ENCODE peak calls at places on chromosome 2, in four cellular contexts. T is IMR-90, Q is left lung, H is H1. G is an unnamed sample.

GRCh38 chr2:60352491-60353405 is 200.7 kb downstream of the BCL11A start:
- DNase-seq in H (peak), T (no peak), Q (no peak), G (peak)

GRCh38 chr2:15074319-15074718 is 441.8 kb downstream of the LRATD1 start:
- DNase-seq in Q (no peak), H (no peak), T (no peak), G (no peak)

GRCh38 chr2:37507069-37507410 is 162.6 kb downstream of the QPCT start:
- DNase-seq in H (no peak), T (no peak), Q (no peak), G (no peak)

GRCh38 chr2:182680838-182681237 is 35.2 kb upstream of the DNAJC10 start:
- DNase-seq in T (no peak), H (no peak), Q (no peak), G (no peak)

GRCh38 chr2:33077841-33078240 is 131.1 kb downstream of the LTBP1 start:
- DNase-seq in H (no peak), Q (no peak), T (no peak), G (peak)

GRCh38 chr2:232387451-232388171 is 9.1 kb downstream of the ALPP start:
- DNase-seq in Q (no peak), T (no peak), H (peak), G (no peak)

GRCh38 chr2:181999911-182000310 is 14.3 kb downstream of the PPP1R1C start:
- DNase-seq in Q (no peak), T (no peak), H (no peak), G (no peak)

GRCh38 chr2:215394102-215394805 is 41.6 kb downstream of the FN1 start:
- DNase-seq in H (no peak), T (no peak), Q (no peak), G (no peak)

GRCh38 chr2:148814143-148814852 is 60.7 kb upstream of the KIF5C start:
- DNase-seq in Q (no peak), T (peak), H (peak), G (no peak)

GRCh38 chr2:62923242-62923641 is 127.4 kb upstream of the OTX1 start:
- DNase-seq in Q (no peak), H (no peak), T (no peak), G (no peak)

GRCh38 chr2:205364261-205364660 is 318.0 kb upstream of the NRP2 start:
- DNase-seq in Q (no peak), H (no peak), T (no peak), G (no peak)

GRCh38 chr2:1846046-1847015 is 102.0 kb upstream of the PXDN start:
- DNase-seq in T (no peak), Q (no peak), H (no peak), G (no peak)

GRCh38 chr2:84435331-84436081 is 23.6 kb downstream of the SUCLG1 start:
- DNase-seq in T (peak), H (no peak), Q (no peak), G (no peak)

GRCh38 chr2:234288974-234289455 is 207.9 kb downstream of the ARL4C start:
- DNase-seq in Q (peak), T (peak), H (peak), G (peak)

GRCh38 chr2:3291750-3292149 is 85.9 kb downstream of the EIPR1 start:
- DNase-seq in T (no peak), Q (no peak), H (no peak), G (no peak)

GRCh38 chr2:148959745-148960144 is 78.8 kb upstream of the LYPD6B start:
- DNase-seq in H (no peak), Q (no peak), T (no peak), G (no peak)

GRCh38 chr2:96506907-96507240 is 1.7 kb upstream of the NEURL3 start:
- DNase-seq in T (no peak), Q (no peak), H (no peak), G (no peak)

GRCh38 chr2:216553841-216554240 is 55.2 kb downstream of the RPL37A start:
- DNase-seq in Q (no peak), H (no peak), T (no peak), G (no peak)

GRCh38 chr2:29698216-29698615 is 223.2 kb downstream of the ALK start:
- DNase-seq in T (no peak), H (no peak), Q (no peak), G (peak)

GRCh38 chr2:31267437-31268120 is 33.6 kb downstream of the EHD3 start:
- DNase-seq in T (no peak), Q (no peak), H (no peak), G (no peak)

GRCh38 chr2:112031916-112032582 is 23.0 kb upstream of the TMEM87B start:
- DNase-seq in Q (no peak), T (no peak), H (no peak), G (peak)

GRCh38 chr2:191941376-191941775 is 94.5 kb upstream of the CAVIN2 start:
- DNase-seq in H (no peak), T (no peak), Q (no peak), G (no peak)

GRCh38 chr2:16321872-16322271 is 343.8 kb downstream of the CYRIA start:
- DNase-seq in H (no peak), T (no peak), Q (no peak), G (no peak)

GRCh38 chr2:38494394-38494793 is 108.3 kb downstream of the HNRNPLL start:
- DNase-seq in Q (no peak), H (no peak), T (no peak), G (no peak)

GRCh38 chr2:209687261-209687660 is 84.4 kb upstream of the UNC80 start:
- DNase-seq in Q (no peak), T (no peak), H (no peak), G (no peak)

DNA sequence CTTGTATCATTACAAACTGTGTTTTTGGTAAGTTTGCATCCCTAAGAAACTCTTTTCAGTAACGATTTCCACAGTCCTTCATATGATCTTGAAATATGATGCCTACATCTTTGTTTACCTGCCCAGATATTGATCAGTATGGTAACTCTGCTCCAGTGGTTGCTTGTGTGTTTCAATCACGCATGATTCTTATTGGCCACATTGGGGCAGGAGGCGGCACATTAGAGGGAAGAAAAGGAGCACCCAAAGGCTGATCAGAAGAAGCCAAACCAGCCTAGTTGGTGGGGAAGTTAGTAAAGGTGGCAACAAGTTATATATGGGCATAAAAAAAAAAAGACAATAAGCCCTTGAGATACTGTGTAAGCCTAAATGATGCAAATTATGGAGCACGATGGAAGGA is 158.9 kb downstream of the RHBDD1 start:
- DNase-seq in Q (no peak), H (no peak), T (no peak), G (no peak)
- TF ChIP-seq CTCF in Q (no peak), H (no peak), T (no peak), G (no peak)

GRCh38 chr2:121884515-121884915 is 129.1 kb downstream of the TSN start:
- DNase-seq in Q (no peak), H (no peak), T (peak), G (no peak)

GRCh38 chr2:121881038-121881437 is 125.6 kb downstream of the TSN start:
- DNase-seq in T (no peak), Q (no peak), H (no peak), G (no peak)

GRCh38 chr2:121881950-121882349 is 126.5 kb downstream of the TSN start:
- DNase-seq in H (no peak), Q (no peak), T (no peak), G (no peak)

GRCh38 chr2:121877366-121877765 is 121.9 kb downstream of the TSN start:
- DNase-seq in T (no peak), Q (no peak), H (no peak), G (no peak)

DNA sequence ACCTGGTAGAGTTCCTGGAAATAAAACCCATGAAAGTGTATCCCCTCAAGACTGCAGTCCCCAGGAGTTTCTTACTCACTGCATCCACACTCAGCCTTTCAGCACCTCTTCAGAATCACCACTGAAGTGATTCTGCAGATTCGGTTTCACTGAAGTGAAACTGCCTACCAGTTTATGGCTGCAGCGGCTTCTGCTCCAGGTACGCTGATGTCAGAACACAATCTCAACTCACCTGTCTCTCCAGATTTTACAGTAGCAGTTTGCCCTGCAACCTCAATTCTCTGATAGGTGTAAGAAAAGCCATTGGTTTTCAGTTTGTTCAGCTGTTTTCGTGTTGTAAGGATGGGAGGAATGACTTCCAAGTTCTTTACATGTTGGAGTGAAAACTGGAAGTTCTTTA is 124.8 kb downstream of the TSN start:
- DNase-seq in T (no peak), H (no peak), Q (no peak), G (no peak)
- TF ChIP-seq CTCF in T (no peak), H (no peak), Q (no peak), G (no peak)

GRCh38 chr2:21363364-21363763 is 239.6 kb downstream of the TDRD15 start:
- DNase-seq in H (no peak), Q (no peak), T (no peak), G (no peak)
- TF ChIP-seq CTCF in H (no peak), Q (no peak), T (no peak), G (no peak)

GRCh38 chr2:127161176-127162136 is 54.5 kb upstream of the BIN1 start:
- DNase-seq in H (no peak), T (no peak), Q (no peak), G (peak)
- TF ChIP-seq CTCF in H (no peak), T (no peak), Q (no peak), G (no peak)

GRCh38 chr2:208265807-208266640 is at the start of gene PIKFYVE:
- DNase-seq in Q (peak), T (peak), H (peak), G (peak)
- TF ChIP-seq CTCF in Q (no peak), T (no peak), H (no peak), G (no peak)

GRCh38 chr2:106561803-106562202 is 74.6 kb downstream of the CD8B2 start:
- DNase-seq in T (no peak), Q (no peak), H (no peak), G (no peak)

GRCh38 chr2:106561356-106561755 is 74.2 kb downstream of the CD8B2 start:
- DNase-seq in H (no peak), Q (no peak), T (no peak), G (no peak)

GRCh38 chr2:106560773-106561172 is 73.6 kb downstream of the CD8B2 start:
- DNase-seq in T (no peak), Q (no peak), H (no peak), G (no peak)

GRCh38 chr2:106562232-106562631 is 75.1 kb downstream of the CD8B2 start:
- DNase-seq in H (no peak), T (no peak), Q (no peak), G (no peak)

GRCh38 chr2:106562826-106563594 is 75.8 kb downstream of the CD8B2 start:
- DNase-seq in H (no peak), T (no peak), Q (no peak), G (peak)
- TF ChIP-seq CTCF in H (peak), T (peak), Q (no peak), G (no peak)

DNA sequence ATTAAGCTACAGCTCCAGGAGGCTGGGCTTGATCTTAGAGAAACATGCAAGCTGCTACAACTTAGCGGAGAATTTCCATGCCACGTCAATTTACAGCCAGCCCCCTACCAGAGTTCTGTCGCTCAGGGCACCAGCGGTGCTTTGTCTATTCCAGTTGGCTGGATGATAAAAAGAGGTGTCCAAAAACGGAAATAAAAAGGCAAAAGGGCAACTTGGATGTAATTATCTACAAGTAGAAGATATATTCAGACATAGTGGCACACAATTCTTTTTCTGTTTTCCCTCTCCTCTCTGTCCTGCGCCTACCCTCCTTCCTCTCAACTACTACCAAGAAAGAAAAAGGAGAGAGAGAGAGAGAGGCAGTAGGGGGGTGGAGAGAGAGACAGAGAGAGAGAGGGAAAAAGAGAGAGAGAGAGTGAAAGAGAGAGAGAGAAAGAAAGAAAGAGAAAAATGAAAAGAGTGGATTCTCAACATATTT is 363 bp upstream of the RFTN2 start:
- DNase-seq in T (peak), H (no peak), Q (no peak), G (no peak)
- TF ChIP-seq CTCF in T (no peak), H (no peak), Q (no peak), G (no peak)

DNA sequence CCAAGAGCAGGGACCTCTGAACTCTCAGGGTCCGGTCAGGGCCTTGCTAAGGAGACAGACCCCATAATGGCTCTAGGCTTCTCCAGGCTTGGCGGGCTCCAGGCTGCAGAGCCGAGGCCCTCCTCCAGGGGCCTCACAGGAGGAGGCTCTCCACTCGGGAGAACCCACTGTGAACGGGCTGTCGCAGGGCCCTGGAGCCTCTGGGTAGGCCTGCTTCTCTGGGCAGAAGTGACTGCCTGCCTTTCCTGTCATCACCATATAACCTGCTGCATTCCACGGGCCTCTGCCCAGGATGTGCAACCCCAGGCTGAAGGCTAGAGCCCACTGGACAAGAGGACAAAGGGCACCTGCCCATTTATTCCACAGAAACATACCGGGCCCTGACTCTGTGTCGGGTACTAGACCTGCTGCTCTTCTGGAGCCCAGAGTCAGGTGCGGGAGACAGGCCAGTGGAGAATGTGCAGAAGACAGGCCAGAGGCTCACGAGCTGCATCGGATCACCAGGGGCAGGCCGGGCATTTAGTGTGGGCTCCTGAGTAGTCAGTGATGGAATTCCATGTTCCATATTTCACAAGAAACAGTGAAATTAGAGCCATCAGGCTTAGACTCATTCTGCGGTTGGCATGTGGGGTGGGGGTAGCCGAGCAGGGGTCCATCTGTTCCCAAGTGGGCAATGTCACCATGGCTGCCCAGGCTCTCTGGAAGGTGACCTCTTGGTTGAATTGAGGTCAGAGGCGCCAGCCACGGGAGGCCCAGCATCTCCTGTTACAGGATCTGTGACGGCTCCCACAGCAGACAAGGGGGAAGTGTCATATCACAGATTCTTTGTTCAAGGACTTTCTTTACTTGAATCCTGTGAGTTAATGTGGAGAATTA is 220.8 kb downstream of the SH3RF3 start:
- DNase-seq in T (no peak), Q (no peak), H (peak), G (no peak)
- TF ChIP-seq CTCF in T (peak), Q (no peak), H (no peak), G (no peak)

GRCh38 chr2:88190808-88191721 is 20.9 kb downstream of the THNSL2 start:
- DNase-seq in T (peak), H (peak), Q (no peak), G (peak)
- TF ChIP-seq CTCF in T (peak), H (peak), Q (peak), G (peak)

DNA sequence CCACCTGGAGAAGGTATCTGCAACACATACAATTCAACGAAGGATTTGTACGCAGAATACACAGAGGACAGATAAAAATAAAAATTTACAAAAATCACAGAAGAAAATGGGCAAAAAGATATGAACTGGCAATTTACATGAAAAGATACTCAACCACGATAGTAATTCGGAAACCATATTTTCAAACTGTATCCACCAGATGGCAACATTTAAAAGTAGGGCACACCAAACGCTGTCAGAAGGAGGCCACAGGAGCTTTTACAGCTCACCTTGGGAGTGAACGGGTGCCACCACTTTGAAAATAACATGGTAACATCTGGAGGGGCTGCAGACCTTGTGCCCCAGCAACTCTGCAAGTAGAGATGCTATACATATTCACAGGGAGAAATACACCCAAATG is 9.8 kb downstream of the KIF1A start:
- DNase-seq in T (no peak), H (no peak), Q (no peak), G (no peak)
- TF ChIP-seq CTCF in T (no peak), H (no peak), Q (no peak), G (no peak)

G was measured in bronchial epithelial cell.